ENCODE peak calls at places on chromosomes 4 and X, in eight cellular contexts. F, Y, D, O, K, N, V and U are unnamed samples.

GRCh38 chr4:6227412-6228157 is 27.2 kb upstream of the JAKMIP1 start:
- DNase-seq in F (no peak), Y (no peak), D (no peak), O (no peak), K (no peak), N (no peak), V (no peak), U (no peak)

GRCh38 chr4:77800483-77801259 is 18.5 kb downstream of the CNOT6L start:
- DNase-seq in F (no peak), Y (no peak), D (no peak), O (no peak), K (no peak), N (no peak), V (no peak), U (no peak)

GRCh38 chr4:47784222-47784621 is 53.6 kb downstream of the CORIN start:
- DNase-seq in F (no peak), Y (no peak), D (no peak), O (no peak), K (no peak), N (no peak), V (no peak), U (no peak)

GRCh38 chr4:156959298-156959702 is 12.3 kb downstream of the PDGFC start:
- DNase-seq in F (peak), Y (no peak), D (no peak), O (no peak), K (no peak), N (no peak), V (no peak), U (no peak)

GRCh38 chr4:68240618-68241017 is 4.9 kb downstream of the TMPRSS11B start:
- DNase-seq in F (no peak), Y (no peak), D (no peak), O (no peak), K (no peak), N (no peak), V (no peak), U (no peak)

GRCh38 chr4:25154594-25155265 is 5.5 kb downstream of the SEPSECS start:
- DNase-seq in F (no peak), Y (no peak), D (no peak), O (no peak), K (no peak), N (no peak), V (no peak), U (no peak)

GRCh38 chrX:149267878-149268813 is 237.0 kb downstream of the IDS start:
- DNase-seq in F (no peak), Y (no peak), D (no peak), O (no peak), K (no peak), N (no peak), V (no peak), U (no peak)

GRCh38 chr4:169620846-169621228 is 459 bp downstream of the CLCN3 start:
- DNase-seq in F (no peak), Y (no peak), D (peak), O (no peak), K (no peak), N (no peak), V (no peak), U (no peak)

GRCh38 chr4:174154455-174154854 is 129.0 kb downstream of the FBXO8 start:
- DNase-seq in F (no peak), Y (no peak), D (no peak), O (no peak), K (no peak), N (no peak), V (peak), U (peak)

GRCh38 chr4:109079177-109079576 is 223.3 kb downstream of the COL25A1 start:
- DNase-seq in F (no peak), Y (no peak), D (no peak), O (no peak), K (no peak), N (no peak), V (no peak), U (no peak)

GRCh38 chr4:153466637-153467153 is 535 bp downstream of the TMEM131L start:
- DNase-seq in F (peak), Y (no peak), D (no peak), O (peak), K (no peak), N (peak), V (no peak), U (no peak)

GRCh38 chr4:74805601-74806000 is 11.3 kb upstream of the BTC start:
- DNase-seq in F (no peak), Y (no peak), D (no peak), O (no peak), K (no peak), N (no peak), V (peak), U (peak)

GRCh38 chrX:2423293-2423692 is 77.5 kb downstream of the DHRSX start:
- DNase-seq in F (no peak), Y (no peak), D (no peak), O (no peak), K (no peak), N (no peak), V (no peak), U (peak)

GRCh38 chr4:46934731-46935130 is 25.7 kb upstream of the COX7B2 start:
- DNase-seq in F (no peak), Y (no peak), D (no peak), O (no peak), K (no peak), N (no peak), V (no peak), U (no peak)